ENCODE peak calls at places on chromosomes 3 and 15, in six cellular contexts. One of them, this sample, is unnamed.
A peak's percentile ranks its signal among the peaks of the same experiment; 100 is the strongest.

GRCh38 chr3:109175411-109175810 is 38.9 kb downstream of the C3orf85 start:
- DNase-seq in transverse colon: no peak
- DNase-seq in neural progenitor cell: no peak
- DNase-seq in vagina: no peak
- DNase-seq in cardiac muscle cell: peak; percentile 18
- DNase-seq in MM.1S: no peak
- DNase-seq in this sample: no peak

GRCh38 chr3:14434105-14434504 is 31.7 kb downstream of the SLC6A6 start:
- DNase-seq in transverse colon: no peak
- DNase-seq in neural progenitor cell: no peak
- DNase-seq in vagina: no peak
- DNase-seq in cardiac muscle cell: peak; percentile 58
- DNase-seq in MM.1S: no peak
- DNase-seq in this sample: no peak

GRCh38 chr3:41103200-41103599 is 96.1 kb upstream of the CTNNB1 start:
- DNase-seq in transverse colon: no peak
- DNase-seq in neural progenitor cell: no peak
- DNase-seq in vagina: no peak
- DNase-seq in cardiac muscle cell: no peak
- DNase-seq in MM.1S: no peak
- DNase-seq in this sample: no peak

GRCh38 chr3:139482206-139482605 is 5.9 kb upstream of the RBP2 start:
- DNase-seq in transverse colon: no peak
- DNase-seq in neural progenitor cell: no peak
- DNase-seq in vagina: no peak
- DNase-seq in cardiac muscle cell: no peak
- DNase-seq in MM.1S: no peak
- DNase-seq in this sample: no peak

GRCh38 chr15:39404767-39405173 is 176.1 kb upstream of the THBS1 start:
- DNase-seq in transverse colon: no peak
- DNase-seq in neural progenitor cell: no peak
- DNase-seq in vagina: no peak
- DNase-seq in cardiac muscle cell: peak; percentile 94
- DNase-seq in MM.1S: no peak
- DNase-seq in this sample: no peak

GRCh38 chr15:62880278-62880677 is 162.3 kb upstream of the TPM1 start:
- DNase-seq in transverse colon: no peak
- DNase-seq in neural progenitor cell: no peak
- DNase-seq in vagina: no peak
- DNase-seq in cardiac muscle cell: peak; percentile 69
- DNase-seq in MM.1S: peak; percentile 18
- DNase-seq in this sample: no peak

GRCh38 chr3:64728994-64729393 is 41.2 kb upstream of the ADAMTS9 start:
- DNase-seq in transverse colon: no peak
- DNase-seq in neural progenitor cell: no peak
- DNase-seq in vagina: no peak
- DNase-seq in cardiac muscle cell: no peak
- DNase-seq in MM.1S: no peak
- DNase-seq in this sample: no peak

GRCh38 chr15:85689729-85690128 is 105.0 kb downstream of the KLHL25 start:
- DNase-seq in transverse colon: peak; percentile 56
- DNase-seq in neural progenitor cell: peak; percentile 80
- DNase-seq in vagina: no peak
- DNase-seq in cardiac muscle cell: peak; percentile 82
- DNase-seq in MM.1S: peak; percentile 78
- DNase-seq in this sample: peak; percentile 89

GRCh38 chr3:30352919-30353318 is 253.5 kb upstream of the TGFBR2 start:
- DNase-seq in transverse colon: no peak
- DNase-seq in neural progenitor cell: no peak
- DNase-seq in vagina: no peak
- DNase-seq in cardiac muscle cell: no peak
- DNase-seq in MM.1S: no peak
- DNase-seq in this sample: no peak
- H3K4me1 ChIP-seq in transverse colon: peaks cover 13% of the 10 kb centered on the region
- H3K4me1 ChIP-seq in neural progenitor cell: peaks cover 12% of the 10 kb centered on the region
- H3K4me1 ChIP-seq in vagina: peaks cover 61% of the 10 kb centered on the region
- H3K4me1 ChIP-seq in cardiac muscle cell: peaks cover 16% of the 10 kb centered on the region
- H3K4me1 ChIP-seq in MM.1S: peaks cover 15% of the 10 kb centered on the region
- H3K4me1 ChIP-seq in this sample: peaks cover 25% of the 10 kb centered on the region

DNA sequence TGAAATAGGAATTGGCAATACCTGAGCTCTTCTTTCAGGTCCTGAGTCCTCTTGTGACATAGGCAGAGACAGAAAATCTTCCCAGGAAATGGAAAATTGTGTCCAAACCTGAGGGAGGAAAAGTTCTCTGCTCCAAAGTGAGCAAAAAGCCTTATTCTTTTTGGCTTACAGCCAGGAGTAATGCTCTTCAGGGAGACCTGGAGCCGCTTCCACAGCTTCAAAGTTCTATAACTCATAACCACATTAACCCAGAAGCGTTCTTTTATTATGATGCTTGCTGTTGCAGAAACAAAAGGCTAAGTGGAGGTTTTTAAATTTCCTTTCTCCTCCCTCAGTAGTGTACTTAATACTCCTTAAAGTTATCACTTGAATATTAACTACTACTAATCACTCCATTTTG is 621 bp downstream of the IGSF10 start:
- DNase-seq in transverse colon: no peak
- DNase-seq in neural progenitor cell: no peak
- DNase-seq in vagina: no peak
- DNase-seq in cardiac muscle cell: peak; percentile 29
- DNase-seq in MM.1S: no peak
- DNase-seq in this sample: no peak
- H3K4me3 ChIP-seq in transverse colon: peak overlapping the region; percentile 49
- H3K4me3 ChIP-seq in neural progenitor cell: peak overlapping the region; percentile 58
- H3K4me3 ChIP-seq in vagina: no peak overlapping the region
- H3K4me3 ChIP-seq in cardiac muscle cell: peak overlapping the region; percentile 31
- H3K4me3 ChIP-seq in MM.1S: no peak overlapping the region
- H3K4me3 ChIP-seq in this sample: no peak overlapping the region

GRCh38 chr3:142849148-142849547 is 39.7 kb downstream of the PCOLCE2 start:
- DNase-seq in transverse colon: no peak
- DNase-seq in neural progenitor cell: no peak
- DNase-seq in vagina: no peak
- DNase-seq in cardiac muscle cell: no peak
- DNase-seq in MM.1S: no peak
- DNase-seq in this sample: no peak

GRCh38 chr3:142846779-142847577 is 41.9 kb downstream of the PCOLCE2 start:
- DNase-seq in transverse colon: no peak
- DNase-seq in neural progenitor cell: no peak
- DNase-seq in vagina: no peak
- DNase-seq in cardiac muscle cell: peak; percentile 19
- DNase-seq in MM.1S: no peak
- DNase-seq in this sample: no peak

DNA sequence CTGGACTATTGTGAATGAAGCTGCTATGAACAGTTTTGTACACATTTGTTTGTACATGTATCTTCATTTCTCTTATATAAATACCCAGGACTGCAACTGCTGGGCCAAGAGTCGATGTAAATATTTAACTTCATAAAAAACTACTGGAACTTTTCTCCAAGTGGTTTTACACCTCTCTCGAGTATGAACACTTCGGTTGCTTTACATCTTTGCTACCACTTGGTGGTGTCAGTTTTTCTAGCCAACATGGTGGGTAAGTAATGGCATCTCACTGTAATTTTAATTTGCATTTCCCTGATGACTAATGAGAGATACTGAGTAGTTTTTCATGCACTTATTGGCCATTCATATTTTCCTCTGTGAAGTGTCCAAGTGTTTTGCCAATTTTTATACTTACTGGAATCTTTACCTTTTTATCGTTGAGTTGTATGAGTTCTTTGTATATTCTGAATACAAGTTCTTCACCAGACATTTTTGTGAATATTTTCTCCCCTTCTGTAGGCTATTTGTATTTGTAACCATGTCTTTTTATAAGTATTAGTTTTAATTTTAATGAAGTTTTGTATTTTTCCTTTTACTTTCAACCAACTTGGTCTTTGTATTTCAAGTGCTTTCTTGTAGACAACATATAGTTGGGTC is 44.4 kb downstream of the PCOLCE2 start:
- DNase-seq in transverse colon: no peak
- DNase-seq in neural progenitor cell: peak; percentile 33
- DNase-seq in vagina: no peak
- DNase-seq in cardiac muscle cell: peak; percentile 58
- DNase-seq in MM.1S: peak; percentile 48
- DNase-seq in this sample: peak; percentile 36
- TF ChIP-seq CTCF in transverse colon: no peak
- TF ChIP-seq CTCF in neural progenitor cell: peak; percentile 61
- TF ChIP-seq CTCF in vagina: no peak
- TF ChIP-seq CTCF in cardiac muscle cell: peak; percentile 58
- TF ChIP-seq CTCF in MM.1S: peak; percentile 65
- TF ChIP-seq CTCF in this sample: peak; percentile 78

DNA sequence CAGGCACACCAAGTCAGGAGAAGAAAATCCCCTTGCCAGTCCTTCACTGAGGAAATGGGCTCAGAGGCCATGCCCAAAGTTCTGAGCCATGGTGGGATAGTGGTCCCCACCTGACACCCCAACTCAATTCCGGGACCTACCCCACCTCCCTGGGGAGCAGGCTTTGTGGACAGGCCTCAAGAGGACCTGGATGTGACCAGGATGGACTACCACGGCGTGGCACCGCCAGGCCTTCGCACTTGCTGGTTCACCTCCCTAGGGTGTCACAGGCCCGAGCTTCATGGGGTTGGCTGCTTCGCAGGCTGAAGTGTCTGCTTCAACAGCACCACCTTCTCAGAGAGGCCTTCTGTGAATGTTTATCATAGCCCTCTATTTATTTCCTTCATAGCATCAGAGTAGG is 31.7 kb downstream of the POC1A start:
- DNase-seq in transverse colon: no peak
- DNase-seq in neural progenitor cell: no peak
- DNase-seq in vagina: no peak
- DNase-seq in cardiac muscle cell: no peak
- DNase-seq in MM.1S: no peak
- DNase-seq in this sample: no peak
- H3K4me1 ChIP-seq in transverse colon: no peaks in the 10 kb centered on the region
- H3K4me1 ChIP-seq in neural progenitor cell: no peaks in the 10 kb centered on the region
- H3K4me1 ChIP-seq in vagina: peaks cover 26% of the 10 kb centered on the region
- H3K4me1 ChIP-seq in cardiac muscle cell: peaks cover 18% of the 10 kb centered on the region
- H3K4me1 ChIP-seq in MM.1S: no peaks in the 10 kb centered on the region
- H3K4me1 ChIP-seq in this sample: peaks cover 22% of the 10 kb centered on the region

GRCh38 chr3:183120538-183121215 is 21.4 kb upstream of the MCCC1 start:
- DNase-seq in transverse colon: no peak
- DNase-seq in neural progenitor cell: no peak
- DNase-seq in vagina: no peak
- DNase-seq in cardiac muscle cell: no peak
- DNase-seq in MM.1S: no peak
- DNase-seq in this sample: no peak

GRCh38 chr3:183114374-183114773 is 15.1 kb upstream of the MCCC1 start:
- DNase-seq in transverse colon: no peak
- DNase-seq in neural progenitor cell: no peak
- DNase-seq in vagina: no peak
- DNase-seq in cardiac muscle cell: no peak
- DNase-seq in MM.1S: no peak
- DNase-seq in this sample: peak; percentile 30

GRCh38 chr3:183117046-183117445 is 17.8 kb upstream of the MCCC1 start:
- DNase-seq in transverse colon: no peak
- DNase-seq in neural progenitor cell: no peak
- DNase-seq in vagina: no peak
- DNase-seq in cardiac muscle cell: no peak
- DNase-seq in MM.1S: no peak
- DNase-seq in this sample: no peak

GRCh38 chr3:183114779-183115178 is 15.5 kb upstream of the MCCC1 start:
- DNase-seq in transverse colon: no peak
- DNase-seq in neural progenitor cell: peak; percentile 64
- DNase-seq in vagina: no peak
- DNase-seq in cardiac muscle cell: no peak
- DNase-seq in MM.1S: no peak
- DNase-seq in this sample: no peak

GRCh38 chr3:183116051-183116614 is 16.8 kb upstream of the MCCC1 start:
- DNase-seq in transverse colon: peak; percentile 83
- DNase-seq in neural progenitor cell: peak; percentile 97
- DNase-seq in vagina: no peak
- DNase-seq in cardiac muscle cell: no peak
- DNase-seq in MM.1S: peak; percentile 100
- DNase-seq in this sample: peak; percentile 99
- H3K4me3 ChIP-seq in transverse colon: no peak overlapping the region
- H3K4me3 ChIP-seq in neural progenitor cell: peak overlapping the region; percentile 53
- H3K4me3 ChIP-seq in vagina: no peak overlapping the region
- H3K4me3 ChIP-seq in cardiac muscle cell: peak overlapping the region; percentile 34
- H3K4me3 ChIP-seq in MM.1S: peak overlapping the region; percentile 67
- H3K4me3 ChIP-seq in this sample: peak overlapping the region; percentile 56

DNA sequence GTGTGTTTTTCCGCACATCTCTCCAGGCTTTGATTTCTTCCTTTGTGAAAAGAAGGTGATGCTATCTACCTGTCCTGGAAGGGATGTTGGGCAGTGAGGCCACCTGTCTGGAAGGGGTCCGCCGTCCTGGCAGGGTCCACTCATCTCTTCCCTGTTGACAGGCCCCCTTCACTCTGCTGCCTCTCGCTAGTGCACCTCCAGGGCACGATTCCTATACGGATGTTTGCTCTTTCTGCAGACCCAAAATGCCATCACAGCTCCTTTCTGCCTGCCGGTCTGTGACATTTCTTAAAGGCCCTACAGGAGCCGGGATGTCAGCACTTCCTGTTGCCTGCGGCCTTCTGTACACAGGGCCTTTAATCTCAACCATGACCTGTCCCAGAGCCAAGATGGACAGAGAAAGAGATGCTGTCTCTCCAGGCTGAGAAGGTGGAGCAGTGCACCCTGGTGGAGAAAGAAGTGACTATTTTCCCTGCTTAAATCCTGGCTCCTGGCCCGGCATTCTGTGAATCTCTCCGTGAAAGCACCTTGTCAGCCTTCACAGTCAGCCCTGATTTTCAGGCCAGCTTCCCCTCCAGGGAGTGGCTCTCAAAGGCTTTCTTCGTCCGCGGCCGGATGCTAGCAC is 7.4 kb downstream of the FAM3D start:
- DNase-seq in transverse colon: peak; percentile 54
- DNase-seq in neural progenitor cell: peak; percentile 60
- DNase-seq in vagina: no peak
- DNase-seq in cardiac muscle cell: peak; percentile 72
- DNase-seq in MM.1S: no peak
- DNase-seq in this sample: no peak
- TF ChIP-seq CTCF in transverse colon: no peak
- TF ChIP-seq CTCF in neural progenitor cell: peak; percentile 59
- TF ChIP-seq CTCF in vagina: no peak
- TF ChIP-seq CTCF in cardiac muscle cell: peak; percentile 55
- TF ChIP-seq CTCF in MM.1S: no peak
- TF ChIP-seq CTCF in this sample: no peak